ENCODE peak calls at places on chromosomes 4 and X, in seven cellular contexts. I is K562, F is A549, K is Panc1, R is HL-60, M is HCT116, E is GM12878. A is an unnamed sample.

GRCh38 chrX:130799393-130799792 is 103.6 kb downstream of the ENOX2 start:
- DNase-seq in I (no peak), F (no peak), K (no peak), R (no peak), M (no peak), E (no peak), A (no peak)

GRCh38 chr4:10072420-10073017 is 44.1 kb downstream of the WDR1 start:
- DNase-seq in I (no peak), F (no peak), K (no peak), R (no peak), M (no peak), E (no peak), A (no peak)

GRCh38 chr4:98686847-98687246 is 28.4 kb upstream of the TSPAN5 start:
- DNase-seq in I (peak), F (no peak), K (no peak), R (no peak), M (no peak), E (no peak), A (no peak)

GRCh38 chr4:109739547-109739946 is 9.7 kb upstream of the PLA2G12A start:
- DNase-seq in I (no peak), F (no peak), K (no peak), R (no peak), M (no peak), E (no peak), A (no peak)

GRCh38 chrX:12997898-12998687 is 23.2 kb downstream of the TMSB4X start:
- DNase-seq in I (no peak), F (no peak), K (no peak), R (no peak), M (no peak), E (no peak), A (no peak)

GRCh38 chr4:146916479-146917076 is 29.1 kb downstream of the TTC29 start:
- DNase-seq in I (peak), F (peak), K (peak), R (no peak), M (peak), E (peak), A (peak)

GRCh38 chr4:14566518-14566917 is 435.8 kb upstream of the CPEB2 start:
- DNase-seq in I (no peak), F (no peak), K (no peak), R (no peak), M (no peak), E (no peak), A (no peak)

GRCh38 chr4:168550071-168550766 is 53.4 kb downstream of the PALLD start:
- DNase-seq in I (no peak), F (no peak), K (no peak), R (no peak), M (no peak), E (no peak), A (peak)

GRCh38 chr4:184968784-184969201 is 49.5 kb upstream of the HELT start:
- DNase-seq in I (no peak), F (no peak), K (no peak), R (no peak), M (no peak), E (no peak), A (no peak)

GRCh38 chr4:102427599-102427998 is 73.6 kb upstream of the NFKB1 start:
- DNase-seq in I (no peak), F (no peak), K (no peak), R (no peak), M (no peak), E (no peak), A (no peak)

GRCh38 chr4:15989431-15989830 is 26.5 kb upstream of the FGFBP2 start:
- DNase-seq in I (no peak), F (no peak), K (no peak), R (no peak), M (no peak), E (no peak), A (no peak)

GRCh38 chrX:74550295-74550802 is 64.1 kb downstream of the RLIM start:
- DNase-seq in I (peak), F (peak), K (no peak), R (peak), M (peak), E (peak), A (peak)

GRCh38 chr4:144967161-144967560 is 130.8 kb downstream of the ANAPC10 start:
- DNase-seq in I (no peak), F (no peak), K (no peak), R (no peak), M (no peak), E (no peak), A (no peak)

GRCh38 chrX:51894697-51895336 is 1.4 kb downstream of the MAGED1 start:
- DNase-seq in I (no peak), F (no peak), K (no peak), R (no peak), M (no peak), E (no peak), A (peak)

GRCh38 chrX:72569786-72570185 is 2.9 kb downstream of the HDAC8 start:
- DNase-seq in I (no peak), F (peak), K (no peak), R (no peak), M (no peak), E (no peak), A (no peak)

GRCh38 chr4:21811576-21811975 is 137.0 kb downstream of the KCNIP4 start:
- DNase-seq in I (no peak), F (no peak), K (no peak), R (no peak), M (no peak), E (no peak), A (no peak)

GRCh38 chr4:139763668-139764067 is 98.0 kb downstream of the MGST2 start:
- DNase-seq in I (no peak), F (no peak), K (no peak), R (peak), M (no peak), E (no peak), A (no peak)

GRCh38 chr4:137621056-137621455 is 88.8 kb upstream of the PCDH18 start:
- DNase-seq in I (no peak), F (no peak), K (no peak), R (no peak), M (no peak), E (no peak), A (no peak)

GRCh38 chrX:85627363-85627762 is 247.9 kb upstream of the POF1B start:
- DNase-seq in I (peak), F (peak), K (no peak), R (no peak), M (no peak), E (no peak), A (peak)

GRCh38 chrX:47169273-47169672 is 24.3 kb downstream of the RBM10 start:
- DNase-seq in I (no peak), F (no peak), K (no peak), R (no peak), M (no peak), E (no peak), A (no peak)

GRCh38 chrX:70088791-70089190 is 26.5 kb downstream of the OTUD6A start:
- DNase-seq in I (no peak), F (no peak), K (no peak), R (no peak), M (no peak), E (no peak), A (no peak)
- TF ChIP-seq REST in I (no peak), F (no peak), K (no peak), R (no peak), M (no peak), E (no peak), A (no peak)

GRCh38 chrX:103357871-103358270 is 1.6 kb downstream of the TCEAL9 start:
- DNase-seq in I (no peak), F (no peak), K (no peak), R (no peak), M (no peak), E (no peak), A (no peak)
- H3K4me3 ChIP-seq in I (peak), F (no peak), K (no peak), R (no peak), M (no peak), E (no peak), A (peak)

GRCh38 chr4:36824682-36825081 is 419.9 kb upstream of the NWD2 start:
- DNase-seq in I (peak), F (no peak), K (no peak), R (no peak), M (peak), E (no peak), A (peak)
- TF ChIP-seq REST in I (no peak), F (no peak), K (no peak), R (no peak), M (no peak), E (no peak), A (no peak)

DNA sequence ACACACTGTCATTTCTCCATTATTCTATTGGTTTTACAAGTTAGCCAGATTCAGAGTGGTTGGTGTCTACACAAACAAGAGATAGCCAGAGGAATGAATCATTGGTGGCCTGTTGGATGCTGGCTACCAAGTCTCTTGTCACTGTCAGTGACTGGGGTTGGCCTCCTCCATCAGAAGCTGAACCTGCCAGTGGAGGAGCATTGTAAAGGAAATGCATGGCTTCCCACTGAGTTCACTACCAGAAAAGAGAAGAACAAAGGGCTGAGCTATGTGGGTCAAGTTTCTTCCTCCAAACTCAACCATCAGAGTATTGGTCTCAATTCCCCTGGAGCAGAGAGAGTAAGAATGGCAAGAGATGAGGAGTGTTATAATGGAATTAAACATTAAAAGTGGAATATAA is 26.5 kb upstream of the ANKRD50 start:
- DNase-seq in I (no peak), F (no peak), K (no peak), R (no peak), M (no peak), E (no peak), A (peak)
- H3K4me3 ChIP-seq in I (no peak), F (no peak), K (no peak), R (no peak), M (no peak), E (no peak), A (no peak)

GRCh38 chr4:41896648-41897047 is 38.6 kb upstream of the TMEM33 start:
- DNase-seq in I (no peak), F (no peak), K (no peak), R (no peak), M (no peak), E (no peak), A (no peak)
- TF ChIP-seq REST in I (no peak), F (no peak), K (no peak), R (no peak), M (no peak), E (no peak), A (no peak)

DNA sequence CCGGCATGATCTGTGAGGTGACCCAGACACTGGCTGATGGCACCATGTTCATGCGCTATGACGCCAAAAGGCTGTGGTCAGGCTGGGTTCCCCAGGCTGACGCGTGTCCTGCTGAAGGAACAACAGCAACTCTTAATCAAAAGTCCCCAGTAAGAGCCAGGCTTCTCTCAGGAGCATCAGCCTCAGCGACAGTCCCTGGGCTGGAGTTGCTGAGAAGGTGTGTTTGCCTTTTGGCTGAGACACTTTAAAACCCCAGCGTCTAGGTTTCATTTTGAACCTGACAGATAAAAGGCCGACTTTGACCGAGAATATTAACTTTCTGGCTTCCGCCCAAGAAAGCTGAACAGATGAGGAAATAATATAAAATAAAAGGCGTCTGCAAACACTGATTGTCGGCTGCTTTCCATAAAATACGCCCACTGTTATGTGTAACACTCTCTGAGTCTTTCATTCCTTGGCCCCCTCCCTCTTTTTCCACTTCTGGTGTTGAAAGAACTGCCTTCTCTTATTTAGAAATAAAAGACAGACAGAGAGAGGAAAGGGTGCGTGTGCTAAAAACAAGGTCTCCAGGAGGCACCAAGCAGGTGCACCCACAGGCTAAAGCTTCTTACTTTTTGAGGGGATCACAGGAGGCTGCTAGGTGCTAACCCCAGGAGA is 373.6 kb downstream of the MID1IP1 start:
- DNase-seq in I (no peak), F (no peak), K (no peak), R (no peak), M (no peak), E (no peak), A (no peak)
- H3K4me3 ChIP-seq in I (no peak), F (no peak), K (no peak), R (no peak), M (no peak), E (no peak), A (no peak)

GRCh38 chr4:687048-687974 is 1.6 kb downstream of the SLC49A3 start:
- DNase-seq in I (peak), F (peak), K (peak), R (peak), M (peak), E (no peak), A (no peak)

GRCh38 chr4:689498-690122 is 659 bp upstream of the SLC49A3 start:
- DNase-seq in I (no peak), F (no peak), K (no peak), R (no peak), M (no peak), E (no peak), A (no peak)

GRCh38 chr4:687975-688694 is 816 bp downstream of the SLC49A3 start:
- DNase-seq in I (no peak), F (no peak), K (no peak), R (no peak), M (no peak), E (no peak), A (peak)

GRCh38 chr4:686371-687040 is 2.4 kb downstream of the SLC49A3 start:
- DNase-seq in I (no peak), F (no peak), K (no peak), R (no peak), M (no peak), E (no peak), A (no peak)

GRCh38 chr4:688695-689497 is at the start of gene SLC49A3:
- DNase-seq in I (no peak), F (no peak), K (no peak), R (no peak), M (no peak), E (no peak), A (peak)
- TF ChIP-seq REST in I (no peak), F (no peak), K (no peak), R (no peak), M (no peak), E (no peak), A (no peak)

DNA sequence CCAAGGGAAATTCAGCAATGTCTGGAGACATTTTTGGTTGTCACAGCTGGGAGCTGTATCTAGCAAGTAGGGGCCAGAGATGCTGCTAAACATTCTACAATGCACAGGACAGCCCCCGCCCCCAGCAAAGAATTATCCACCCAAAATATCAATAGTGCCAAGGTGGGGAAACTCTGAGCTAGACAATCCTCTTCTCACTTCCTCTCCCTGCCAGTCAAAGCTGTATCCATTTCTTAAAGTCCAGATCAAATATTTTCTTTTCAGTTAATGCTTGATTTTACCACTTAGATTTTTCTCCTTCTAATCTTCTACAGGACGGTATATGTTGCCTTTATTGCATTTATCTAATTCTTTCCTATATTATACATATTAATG is 129.0 kb upstream of the TRIM2 start:
- DNase-seq in I (no peak), F (no peak), K (no peak), R (no peak), M (no peak), E (no peak), A (no peak)
- H3K4me3 ChIP-seq in I (no peak), F (no peak), K (no peak), R (no peak), M (no peak), E (no peak), A (no peak)

GRCh38 chr4:74117024-74117534 is 18.1 kb upstream of the CXCL2 start:
- DNase-seq in I (peak), F (peak), K (no peak), R (no peak), M (peak), E (no peak), A (no peak)
- TF ChIP-seq REST in I (no peak), F (no peak), K (no peak), R (no peak), M (no peak), E (no peak), A (no peak)

A was measured in GM23338.